ENCODE peak calls at places on chromosomes 6 and 20, in ten cellular contexts. E, C, O, Q, L, T, N, R, Z and W are unnamed samples.

GRCh38 chr6:75128881-75129570 is 76.8 kb downstream of the COL12A1 start:
- DNase-seq in Q (no peak), T (peak), O (no peak), E (no peak), C (no peak), R (no peak), N (no peak), Z (no peak), L (no peak), W (peak)

GRCh38 chr6:139519571-139520031 is 145.2 kb upstream of the CITED2 start:
- DNase-seq in O (no peak), Z (peak), C (no peak), N (peak), Q (no peak), T (peak), L (no peak), E (no peak), R (no peak), W (peak)

GRCh38 chr6:161373905-161374451 is 100.1 kb upstream of the AGPAT4 start:
- DNase-seq in Z (peak), R (peak), Q (peak), L (peak), T (peak), C (peak), E (no peak), N (peak), O (peak), W (peak)

GRCh38 chr20:3239026-3239866 is at the start of gene SLC4A11:
- DNase-seq in L (no peak), N (peak), O (peak), Q (peak), T (peak), R (peak), E (peak), C (peak), Z (peak), W (peak)

GRCh38 chr6:133606833-133607232 is 282.1 kb upstream of the TCF21 start:
- DNase-seq in Z (no peak), Q (no peak), N (no peak), T (no peak), E (no peak), O (no peak), L (no peak), R (no peak), C (no peak), W (no peak)

GRCh38 chr6:97186416-97186999 is 96.5 kb downstream of the MMS22L start:
- DNase-seq in L (peak), T (peak), O (peak), Q (peak), N (peak), E (peak), C (peak), Z (peak), R (peak), W (peak)

GRCh38 chr20:43959079-43959919 is 44.6 kb downstream of the TOX2 start:
- DNase-seq in Z (no peak), E (no peak), L (no peak), N (no peak), C (no peak), Q (no peak), O (no peak), T (peak), R (no peak), W (peak)

GRCh38 chr6:143755301-143755744 is 77.6 kb downstream of the PHACTR2 start:
- DNase-seq in Q (peak), R (peak), C (no peak), O (no peak), T (peak), L (no peak), N (peak), Z (peak), E (no peak), W (peak)

GRCh38 chr6:169269180-169270076 is 15.8 kb upstream of the THBS2 start:
- DNase-seq in N (peak), C (no peak), O (no peak), L (no peak), Z (peak), Q (no peak), T (peak), E (no peak), R (no peak), W (peak)

GRCh38 chr6:36853325-36853724 is 14.1 kb upstream of the CPNE5 start:
- DNase-seq in T (peak), Z (peak), R (no peak), C (no peak), L (no peak), E (no peak), O (peak), Q (peak), N (peak), W (peak)

GRCh38 chr6:115133790-115134189 is 791.0 kb upstream of the HS3ST5 start:
- DNase-seq in L (no peak), E (no peak), R (no peak), Q (no peak), N (no peak), C (no peak), T (no peak), O (no peak), Z (no peak), W (no peak)

GRCh38 chr20:3749689-3750639 is 17.5 kb downstream of the HSPA12B start:
- DNase-seq in C (peak), Q (no peak), Z (no peak), R (no peak), T (no peak), N (no peak), L (no peak), O (no peak), E (no peak), W (no peak)

GRCh38 chr6:25617997-25618396 is 34.0 kb upstream of the SCGN start:
- DNase-seq in N (no peak), R (no peak), Z (no peak), O (no peak), Q (no peak), L (no peak), E (no peak), C (no peak), T (no peak), W (no peak)

GRCh38 chr6:152305672-152306071 is 331.5 kb downstream of the SYNE1 start:
- DNase-seq in Z (peak), R (no peak), L (no peak), E (no peak), N (no peak), Q (no peak), O (no peak), T (no peak), C (no peak), W (peak)

GRCh38 chr6:23282243-23283021 is 713.1 kb downstream of the HDGFL1 start:
- DNase-seq in Z (no peak), T (no peak), R (no peak), Q (no peak), O (no peak), C (peak), N (no peak), L (no peak), E (no peak), W (no peak)

GRCh38 chr20:63696311-63696627 is 183 bp upstream of the TNFRSF6B start:
- DNase-seq in Q (no peak), R (peak), N (no peak), E (peak), C (peak), T (no peak), L (no peak), O (no peak), Z (no peak), W (no peak)

GRCh38 chr6:43784049-43784855 is 14.2 kb downstream of the VEGFA start:
- DNase-seq in Z (no peak), L (no peak), Q (no peak), N (no peak), R (no peak), E (no peak), T (no peak), O (no peak), C (no peak), W (no peak)

GRCh38 chr6:24408719-24409410 is 6.1 kb downstream of the MRS2 start:
- DNase-seq in R (no peak), C (no peak), T (no peak), L (no peak), O (no peak), Z (no peak), Q (no peak), N (no peak), E (no peak), W (no peak)

GRCh38 chr20:48340915-48341314 is 486.9 kb downstream of the PREX1 start:
- DNase-seq in L (no peak), Q (no peak), N (no peak), C (no peak), O (no peak), R (no peak), E (no peak), T (no peak), Z (no peak), W (no peak)

GRCh38 chr6:2919401-2919800 is 16.3 kb upstream of the SERPINB9 start:
- DNase-seq in Q (no peak), Z (no peak), R (peak), N (no peak), O (peak), T (no peak), C (no peak), E (no peak), L (no peak), W (no peak)

GRCh38 chr6:110398778-110399177 is 16.6 kb downstream of the DDO start:
- DNase-seq in R (no peak), L (no peak), T (peak), C (no peak), E (no peak), Q (no peak), N (peak), O (no peak), Z (peak), W (peak)

GRCh38 chr20:19975901-19976300 is 41.3 kb upstream of the NAA20 start:
- DNase-seq in E (no peak), R (no peak), Q (no peak), O (no peak), Z (no peak), T (peak), L (no peak), C (peak), N (peak), W (peak)
- H3K4me3 ChIP-seq in E (no peak), R (peak), Q (peak), O (peak), Z (peak), T (peak), L (peak), C (peak), N (peak), W (peak)

GRCh38 chr6:28543671-28544131 is 18.0 kb downstream of the GPX5 start:
- DNase-seq in R (no peak), O (no peak), N (peak), C (no peak), E (no peak), T (peak), Z (no peak), L (no peak), Q (no peak), W (peak)

GRCh38 chr6:28541996-28542395 is 16.3 kb downstream of the GPX5 start:
- DNase-seq in Z (no peak), C (no peak), R (no peak), L (no peak), T (no peak), E (no peak), O (no peak), N (no peak), Q (no peak), W (no peak)

GRCh38 chr6:28545955-28546354 is 20.3 kb downstream of the GPX5 start:
- DNase-seq in N (no peak), L (no peak), E (no peak), Q (no peak), O (no peak), Z (no peak), T (no peak), C (no peak), R (no peak), W (no peak)

GRCh38 chr6:28544211-28544610 is 18.5 kb downstream of the GPX5 start:
- DNase-seq in N (no peak), C (no peak), O (no peak), Q (no peak), T (no peak), L (no peak), Z (no peak), E (no peak), R (no peak), W (no peak)

GRCh38 chr6:28542440-28543293 is 17.0 kb downstream of the GPX5 start:
- DNase-seq in Q (peak), E (peak), Z (peak), C (peak), N (peak), T (peak), L (peak), O (peak), R (peak), W (peak)
- TF ChIP-seq CTCF in Q (peak), E (peak), Z (peak), C (peak), N (peak), T (peak), L (peak), O (no peak), R (peak), W (peak)

GRCh38 chr20:61785567-61785816 is 280.2 kb downstream of the TAF4 start:
- DNase-seq in R (no peak), L (no peak), O (no peak), N (no peak), E (no peak), T (no peak), Z (no peak), Q (no peak), C (no peak), W (no peak)

GRCh38 chr20:61789329-61789728 is 276.4 kb downstream of the TAF4 start:
- DNase-seq in Z (no peak), R (no peak), T (no peak), L (no peak), O (no peak), Q (peak), N (no peak), E (no peak), C (no peak), W (no peak)

GRCh38 chr20:61786230-61786629 is 279.5 kb downstream of the TAF4 start:
- DNase-seq in T (no peak), C (no peak), N (no peak), R (no peak), O (no peak), E (no peak), L (no peak), Z (no peak), Q (peak), W (no peak)

GRCh38 chr20:61788343-61788742 is 277.3 kb downstream of the TAF4 start:
- DNase-seq in R (no peak), L (no peak), N (no peak), O (no peak), Z (no peak), C (no peak), E (no peak), Q (no peak), T (no peak), W (no peak)

GRCh38 chr20:61784801-61785566 is 280.7 kb downstream of the TAF4 start:
- DNase-seq in T (no peak), C (no peak), Z (no peak), Q (no peak), N (no peak), O (no peak), E (no peak), R (no peak), L (no peak), W (no peak)
- H3K4me3 ChIP-seq in T (no peak), C (no peak), Z (no peak), Q (no peak), N (no peak), O (no peak), E (no peak), R (no peak), L (no peak), W (no peak)

GRCh38 chr6:5749016-5749665 is 257.6 kb downstream of the NRN1 start:
- DNase-seq in N (no peak), C (no peak), T (no peak), Q (no peak), Z (no peak), E (no peak), R (no peak), L (no peak), O (no peak), W (no peak)

GRCh38 chr6:5745081-5745480 is 261.6 kb downstream of the NRN1 start:
- DNase-seq in T (no peak), Q (no peak), R (no peak), Z (no peak), E (no peak), C (peak), L (no peak), O (no peak), N (no peak), W (no peak)

GRCh38 chr6:5744497-5744896 is 262.2 kb downstream of the NRN1 start:
- DNase-seq in Q (no peak), O (no peak), N (no peak), E (no peak), R (no peak), T (no peak), C (peak), Z (no peak), L (no peak), W (no peak)

GRCh38 chr6:5747379-5747778 is 259.3 kb downstream of the NRN1 start:
- DNase-seq in Q (no peak), C (no peak), O (no peak), E (no peak), Z (no peak), L (no peak), N (no peak), T (no peak), R (no peak), W (no peak)

DNA sequence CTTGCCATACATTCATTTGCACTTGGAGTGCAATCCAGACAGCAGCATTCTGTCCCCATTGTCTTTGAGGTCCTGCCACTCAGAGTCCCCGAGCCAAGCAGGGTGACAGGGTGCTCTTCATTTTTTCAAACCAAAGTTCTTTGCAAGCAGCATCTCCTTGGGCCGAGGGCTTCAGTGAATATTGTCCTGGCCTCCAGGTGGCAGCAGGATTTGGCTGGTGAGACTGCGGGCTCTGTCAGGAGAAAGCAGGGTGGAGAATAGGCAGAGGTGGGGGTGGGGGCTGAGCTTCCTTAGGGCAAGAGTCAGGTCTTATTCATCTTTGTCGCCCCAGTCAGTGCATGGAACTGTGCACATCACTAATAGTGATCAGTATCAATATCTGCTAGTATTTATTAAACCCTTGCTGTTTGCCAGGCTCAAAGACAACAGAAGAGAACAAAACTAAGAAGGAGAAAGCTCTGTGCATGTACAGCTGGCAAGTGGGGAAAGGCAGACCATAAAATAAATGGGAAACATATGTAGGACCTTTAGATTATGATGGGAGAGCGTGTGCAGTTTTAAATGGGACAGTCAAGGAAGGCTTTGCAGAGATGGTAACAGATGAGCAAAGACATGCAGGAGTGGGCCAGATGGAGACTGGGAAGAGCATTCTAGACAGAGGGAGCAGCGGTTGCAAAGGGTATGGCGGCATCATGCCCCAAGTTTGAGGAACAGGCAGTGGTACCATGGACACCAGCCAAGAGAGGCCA is 260.2 kb downstream of the NRN1 start:
- DNase-seq in Z (no peak), R (peak), T (no peak), C (peak), L (no peak), E (no peak), N (no peak), O (no peak), Q (no peak), W (no peak)
- TF ChIP-seq CTCF in Z (no peak), R (no peak), T (no peak), C (peak), L (no peak), E (peak), N (no peak), O (no peak), Q (no peak), W (no peak)

GRCh38 chr6:12343122-12343439 is 52.9 kb downstream of the EDN1 start:
- DNase-seq in Z (no peak), E (no peak), Q (no peak), C (no peak), R (no peak), L (no peak), O (no peak), T (peak), N (peak), W (no peak)
- H3K4me3 ChIP-seq in Z (no peak), E (no peak), Q (no peak), C (no peak), R (no peak), L (peak), O (no peak), T (no peak), N (no peak), W (no peak)

DNA sequence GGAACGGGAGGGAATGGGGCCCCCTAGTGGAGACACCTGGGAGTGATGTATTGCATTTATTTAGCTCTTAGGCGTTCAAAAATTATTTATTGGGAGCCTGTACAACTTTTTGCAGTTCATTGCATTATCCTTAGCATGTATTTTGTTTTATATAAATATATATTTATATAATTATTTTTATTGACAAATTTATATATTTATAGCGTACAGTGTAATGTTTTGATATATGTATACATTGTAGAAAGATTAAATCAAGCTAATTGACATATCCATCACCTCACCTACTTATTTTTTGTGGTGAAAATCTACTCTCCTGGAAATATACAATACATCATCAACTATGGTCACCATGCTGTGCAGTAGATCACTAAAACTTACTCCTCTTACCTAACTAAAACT is 975 bp downstream of the SIRT5 start:
- DNase-seq in N (no peak), L (no peak), O (no peak), C (no peak), R (no peak), Z (no peak), T (no peak), Q (no peak), E (no peak), W (no peak)
- TF ChIP-seq CTCF in N (peak), L (no peak), O (no peak), C (peak), R (peak), Z (peak), T (peak), Q (peak), E (peak), W (peak)